ENCODE peak calls at places on chromosomes 16 and 17, in four cellular contexts. E is CD8-positive, alpha-beta T cell; J is tibial artery; L is naive thymus-derived CD8-positive, alpha-beta T cell. F is an unnamed sample.

GRCh38 chr17:10247806-10248334 is 49.5 kb upstream of the GAS7 start:
- DNase-seq in J (no peak), L (no peak), E (no peak), F (peak)

GRCh38 chr16:66735891-66736290 is 15.5 kb downstream of the DYNC1LI2 start:
- DNase-seq in L (no peak), E (no peak), J (no peak), F (peak)

GRCh38 chr16:84481051-84481735 is 23.3 kb downstream of the MEAK7 start:
- DNase-seq in E (no peak), J (no peak), L (no peak), F (peak)

GRCh38 chr16:6672507-6672906 is 660.1 kb upstream of the RBFOX1 start:
- DNase-seq in E (no peak), L (no peak), J (no peak), F (no peak)

GRCh38 chr16:11232852-11233726 is 22.9 kb downstream of the SOCS1 start:
- DNase-seq in E (peak), L (peak), J (no peak), F (no peak)

GRCh38 chr16:15425861-15426260 is 8.5 kb upstream of the BMERB1 start:
- DNase-seq in J (no peak), L (no peak), E (no peak), F (no peak)

GRCh38 chr16:14018848-14019247 is 52.3 kb upstream of the MRTFB start:
- DNase-seq in J (no peak), E (no peak), L (no peak), F (peak)

GRCh38 chr16:72837846-72838661 is 209.9 kb downstream of the ZFHX3 start:
- DNase-seq in J (no peak), L (no peak), E (no peak), F (peak)

GRCh38 chr16:11328172-11329079 is 16.8 kb upstream of the RMI2 start:
- DNase-seq in L (peak), J (no peak), E (peak), F (peak)

GRCh38 chr16:20879175-20880053 is 20.7 kb downstream of the DCUN1D3 start:
- DNase-seq in E (no peak), J (no peak), L (no peak), F (no peak)

GRCh38 chr17:72937687-72938086 is 154.8 kb downstream of the SLC39A11 start:
- DNase-seq in E (no peak), L (no peak), J (no peak), F (no peak)

F was measured in lower leg skin.